ENCODE peak calls at places on chromosomes 2 and 18, in four cellular contexts. A is suprapubic skin, F is AG04449, L is ascending aorta. G is an unnamed sample.

GRCh38 chr2:79159653-79160052 is at the start of gene REG3A:
- DNase-seq in A (no peak), F (no peak), L (no peak), G (no peak)

GRCh38 chr18:31454066-31454708 is 6.6 kb downstream of the DSG3 start:
- DNase-seq in A (no peak), F (no peak), L (no peak), G (no peak)

GRCh38 chr2:196399736-196400691 is 228.6 kb upstream of the STK17B start:
- DNase-seq in A (no peak), F (peak; percentile 91), L (no peak), G (no peak)

GRCh38 chr2:99984781-99985525 is 157.4 kb downstream of the AFF3 start:
- DNase-seq in A (no peak), F (no peak), L (no peak), G (no peak)

GRCh38 chr2:72475246-72475645 is 327.6 kb upstream of the CYP26B1 start:
- DNase-seq in A (no peak), F (no peak), L (no peak), G (no peak)

GRCh38 chr2:240526521-240526920 is 31.3 kb downstream of the ANKMY1 start:
- DNase-seq in A (no peak), F (no peak), L (no peak), G (no peak)

GRCh38 chr2:181678033-181678586 is 2.2 kb downstream of the NEUROD1 start:
- DNase-seq in A (peak; percentile 80), F (peak; percentile 2), L (no peak), G (peak; percentile 90)

GRCh38 chr2:211141646-211142045 is 585.2 kb downstream of the CPS1 start:
- DNase-seq in A (no peak), F (no peak), L (no peak), G (no peak)

GRCh38 chr18:3995476-3996102 is 459.5 kb downstream of the DLGAP1 start:
- DNase-seq in A (no peak), F (no peak), L (no peak), G (no peak)

GRCh38 chr18:58529714-58530354 is 99.1 kb downstream of the ALPK2 start:
- DNase-seq in A (no peak), F (no peak), L (no peak), G (no peak)

GRCh38 chr18:6326566-6326965 is 88.1 kb downstream of the L3MBTL4 start:
- DNase-seq in A (no peak), F (no peak), L (no peak), G (no peak)

GRCh38 chr2:196123679-196124373 is 47.6 kb downstream of the STK17B start:
- DNase-seq in A (no peak), F (no peak), L (no peak), G (no peak)

GRCh38 chr2:33377048-33377447 is 99.4 kb upstream of the RASGRP3 start:
- DNase-seq in A (no peak), F (no peak), L (no peak), G (no peak)

GRCh38 chr2:39128919-39129391 is 8.1 kb upstream of the SOS1 start:
- DNase-seq in A (no peak), F (no peak), L (no peak), G (no peak)

GRCh38 chr18:79791141-79791972 is 6.4 kb upstream of the KCNG2 start:
- DNase-seq in A (no peak), F (peak; percentile 87), L (no peak), G (no peak)

GRCh38 chr2:237326250-237327171 is 87.5 kb downstream of the COL6A3 start:
- DNase-seq in A (no peak), F (no peak), L (no peak), G (no peak)

GRCh38 chr2:216590780-216591179 is 42.4 kb upstream of the IGFBP2 start:
- DNase-seq in A (no peak), F (no peak), L (no peak), G (no peak)

GRCh38 chr18:35246831-35247230 is 6.0 kb downstream of the ZNF397 start:
- DNase-seq in A (no peak), F (no peak), L (no peak), G (no peak)

GRCh38 chr18:67273288-67273687 is 243.2 kb downstream of the DSEL start:
- DNase-seq in A (no peak), F (no peak), L (no peak), G (no peak)

GRCh38 chr2:2771721-2772411 is 440.8 kb upstream of the MYT1L start:
- DNase-seq in A (no peak), F (no peak), L (no peak), G (no peak)

GRCh38 chr2:138364554-138365162 is 136.9 kb upstream of the SPOPL start:
- DNase-seq in A (no peak), F (no peak), L (no peak), G (no peak)

GRCh38 chr18:26429535-26429934 is 118.8 kb downstream of the KCTD1 start:
- DNase-seq in A (peak; percentile 29), F (peak; percentile 49), L (no peak), G (peak; percentile 51)

GRCh38 chr18:30675493-30675892 is 367.0 kb downstream of the DSC3 start:
- DNase-seq in A (no peak), F (no peak), L (no peak), G (no peak)

GRCh38 chr18:63298393-63299015 is 21.1 kb downstream of the BCL2 start:
- DNase-seq in A (no peak), F (no peak), L (no peak), G (no peak)

DNA sequence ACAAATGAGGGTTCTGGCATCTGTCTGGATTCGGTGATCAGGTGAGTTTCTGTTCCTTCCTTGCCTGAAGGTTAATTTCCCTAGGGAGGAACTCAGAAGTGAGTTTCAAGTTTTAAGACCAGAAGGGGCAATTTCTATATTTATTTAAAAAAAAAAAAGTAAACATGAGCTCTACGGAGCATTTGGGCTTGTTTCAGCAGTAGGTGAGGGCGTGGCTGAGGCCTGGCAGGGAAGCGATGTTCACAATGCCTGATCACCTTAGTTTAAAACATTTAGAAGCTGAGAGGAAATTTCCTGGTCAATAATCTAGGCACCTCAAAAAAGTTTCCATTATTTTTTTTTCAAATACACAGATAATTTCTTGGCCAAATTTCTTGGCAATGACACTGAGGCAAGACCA is 629.1 kb downstream of the DPP10 start:
- DNase-seq in A (no peak), F (no peak), L (no peak), G (no peak)
- TF ChIP-seq CTCF in A (no peak), F (no peak), L (no peak), G (no peak)

GRCh38 chr2:19363474-19363778 is 5.0 kb upstream of the OSR1 start:
- DNase-seq in A (no peak), F (no peak), L (no peak), G (no peak)

GRCh38 chr2:19364014-19364413 is 5.6 kb upstream of the OSR1 start:
- DNase-seq in A (no peak), F (no peak), L (no peak), G (no peak)

GRCh38 chr2:19361325-19361990 is 3.0 kb upstream of the OSR1 start:
- DNase-seq in A (no peak), F (no peak), L (no peak), G (peak; percentile 83)

GRCh38 chr2:19362094-19362649 is 3.7 kb upstream of the OSR1 start:
- DNase-seq in A (no peak), F (no peak), L (no peak), G (peak; percentile 13)

GRCh38 chr2:19362652-19363473 is 4.4 kb upstream of the OSR1 start:
- DNase-seq in A (peak; percentile 91), F (no peak), L (no peak), G (peak; percentile 91)
- TF ChIP-seq CTCF in A (peak; percentile 43), F (peak; percentile 77), L (peak; percentile 68), G (peak; percentile 96)

GRCh38 chr2:22110244-22110651 is 986.5 kb downstream of the TDRD15 start:
- DNase-seq in A (no peak), F (no peak), L (no peak), G (no peak)
- TF ChIP-seq CTCF in A (no peak), F (no peak), L (no peak), G (no peak)

DNA sequence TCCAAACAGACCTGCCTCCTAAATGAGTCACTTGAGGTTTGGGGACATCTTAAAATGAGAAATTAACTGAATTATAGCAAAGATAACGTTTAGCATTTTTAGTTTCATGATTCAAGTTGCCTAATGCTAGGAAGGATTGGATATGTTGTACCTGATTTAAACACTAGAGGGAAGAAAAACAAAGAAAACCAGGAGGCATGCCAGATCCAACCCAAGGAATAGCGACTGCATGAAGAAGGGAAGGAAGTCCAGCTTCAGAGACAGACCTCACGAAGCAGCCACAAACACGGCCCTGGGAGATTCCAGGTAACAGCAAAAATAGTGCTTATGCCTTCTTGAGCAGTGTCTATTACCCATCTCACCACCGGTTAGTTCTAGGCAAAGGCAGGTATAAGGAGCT is 499.9 kb upstream of the SPHKAP start:
- DNase-seq in A (no peak), F (no peak), L (no peak), G (no peak)
- TF ChIP-seq CTCF in A (no peak), F (peak; percentile 32), L (peak; percentile 63), G (peak; percentile 50)

GRCh38 chr2:55620123-55620779 is 2.8 kb upstream of the PPP4R3B start:
- DNase-seq in A (no peak), F (no peak), L (no peak), G (no peak)

GRCh38 chr2:55618649-55619055 is 1.2 kb upstream of the PPP4R3B start:
- DNase-seq in A (no peak), F (no peak), L (no peak), G (no peak)

GRCh38 chr2:55618025-55618648 is 715 bp upstream of the PPP4R3B start:
- DNase-seq in A (no peak), F (no peak), L (no peak), G (no peak)

GRCh38 chr2:55616509-55617159 is 788 bp downstream of the PPP4R3B start:
- DNase-seq in A (no peak), F (no peak), L (no peak), G (no peak)

GRCh38 chr2:55617160-55618024 is at the start of gene PPP4R3B:
- DNase-seq in A (peak; percentile 98), F (peak; percentile 99), L (peak; percentile 98), G (peak; percentile 100)
- TF ChIP-seq CTCF in A (peak; percentile 74), F (peak; percentile 67), L (no peak), G (peak; percentile 40)

GRCh38 chr18:59783138-59783537 is 85.9 kb upstream of the CCBE1 start:
- DNase-seq in A (no peak), F (no peak), L (no peak), G (no peak)
- TF ChIP-seq CTCF in A (peak; percentile 14), F (peak; percentile 46), L (no peak), G (peak; percentile 75)

DNA sequence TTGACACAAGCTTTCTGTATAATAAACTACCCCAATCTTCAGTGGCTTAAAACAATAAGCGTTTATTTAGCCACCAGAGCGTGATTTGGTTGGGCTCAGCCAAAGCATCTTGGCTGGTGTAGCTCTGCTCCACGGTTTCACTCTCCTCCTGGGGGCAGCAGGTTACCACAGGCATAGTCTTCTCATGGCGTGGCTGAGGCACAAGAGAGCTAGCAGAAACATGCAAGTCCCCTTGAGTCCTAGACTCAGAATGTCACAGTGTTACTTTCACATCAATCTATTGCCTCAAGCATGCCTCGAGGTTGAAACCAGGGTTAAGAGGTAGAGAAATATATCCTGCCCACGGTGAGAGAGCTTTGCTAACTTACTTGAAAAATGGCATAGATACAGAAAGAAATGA is 19.9 kb upstream of the SLC9A2 start:
- DNase-seq in A (no peak), F (no peak), L (no peak), G (no peak)
- TF ChIP-seq CTCF in A (no peak), F (no peak), L (no peak), G (no peak)

GRCh38 chr18:37657413-37657965 is 91.9 kb upstream of the CELF4 start:
- DNase-seq in A (no peak), F (no peak), L (no peak), G (no peak)
- TF ChIP-seq CTCF in A (no peak), F (no peak), L (no peak), G (no peak)

G was measured in osteocyte.